ENCODE peak calls at places on chromosomes 6 and 20, in ten cellular contexts. One of them, this sample, is unnamed.

GRCh38 chr6:68233623-68234022 is 401.5 kb upstream of the ADGRB3 start:
- DNase-seq in A549: peak
- DNase-seq in AG04450: no peak
- DNase-seq in K562: no peak
- DNase-seq in stomach: no peak
- DNase-seq in lower lobe of right lung: no peak
- DNase-seq in CD8-positive, alpha-beta T cell: no peak
- DNase-seq in transverse colon: no peak
- DNase-seq in GM06990: no peak
- DNase-seq in cardiac fibroblast: peak
- DNase-seq in this sample: peak

GRCh38 chr20:35737865-35738333 is 4.2 kb downstream of the RBM39 start:
- DNase-seq in AG04450: no peak
- DNase-seq in CD8-positive, alpha-beta T cell: no peak
- DNase-seq in A549: no peak
- DNase-seq in stomach: no peak
- DNase-seq in cardiac fibroblast: no peak
- DNase-seq in GM06990: no peak
- DNase-seq in transverse colon: no peak
- DNase-seq in K562: no peak
- DNase-seq in lower lobe of right lung: no peak
- DNase-seq in this sample: no peak

GRCh38 chr20:49887251-49887827 is 28.0 kb downstream of the SPATA2 start:
- DNase-seq in K562: no peak
- DNase-seq in GM06990: no peak
- DNase-seq in AG04450: no peak
- DNase-seq in transverse colon: no peak
- DNase-seq in stomach: no peak
- DNase-seq in CD8-positive, alpha-beta T cell: no peak
- DNase-seq in A549: no peak
- DNase-seq in lower lobe of right lung: no peak
- DNase-seq in cardiac fibroblast: no peak
- DNase-seq in this sample: no peak

GRCh38 chr6:119129148-119129967 is 50.9 kb upstream of the FAM184A start:
- DNase-seq in cardiac fibroblast: peak
- DNase-seq in GM06990: no peak
- DNase-seq in CD8-positive, alpha-beta T cell: no peak
- DNase-seq in A549: peak
- DNase-seq in K562: peak
- DNase-seq in transverse colon: no peak
- DNase-seq in lower lobe of right lung: no peak
- DNase-seq in AG04450: peak
- DNase-seq in stomach: no peak
- DNase-seq in this sample: peak

GRCh38 chr6:41546475-41546865 is 289 bp downstream of the FOXP4 start:
- DNase-seq in A549: peak
- DNase-seq in CD8-positive, alpha-beta T cell: peak
- DNase-seq in K562: no peak
- DNase-seq in cardiac fibroblast: peak
- DNase-seq in AG04450: no peak
- DNase-seq in stomach: no peak
- DNase-seq in lower lobe of right lung: no peak
- DNase-seq in GM06990: no peak
- DNase-seq in transverse colon: peak
- DNase-seq in this sample: no peak

GRCh38 chr6:78243519-78243918 is 590.7 kb downstream of the MEI4 start:
- DNase-seq in lower lobe of right lung: no peak
- DNase-seq in CD8-positive, alpha-beta T cell: no peak
- DNase-seq in GM06990: no peak
- DNase-seq in A549: no peak
- DNase-seq in K562: no peak
- DNase-seq in cardiac fibroblast: peak
- DNase-seq in AG04450: no peak
- DNase-seq in stomach: no peak
- DNase-seq in transverse colon: no peak
- DNase-seq in this sample: peak

GRCh38 chr20:32909451-32909850 is 50.7 kb downstream of the EFCAB8 start:
- DNase-seq in A549: no peak
- DNase-seq in cardiac fibroblast: no peak
- DNase-seq in lower lobe of right lung: peak
- DNase-seq in transverse colon: no peak
- DNase-seq in stomach: no peak
- DNase-seq in K562: no peak
- DNase-seq in AG04450: no peak
- DNase-seq in CD8-positive, alpha-beta T cell: no peak
- DNase-seq in GM06990: no peak
- DNase-seq in this sample: no peak

GRCh38 chr6:148342146-148343027 is at the start of gene SASH1:
- DNase-seq in GM06990: peak
- DNase-seq in cardiac fibroblast: peak
- DNase-seq in AG04450: peak
- DNase-seq in stomach: peak
- DNase-seq in lower lobe of right lung: peak
- DNase-seq in K562: no peak
- DNase-seq in CD8-positive, alpha-beta T cell: no peak
- DNase-seq in transverse colon: peak
- DNase-seq in A549: peak
- DNase-seq in this sample: peak

GRCh38 chr6:138540468-138540867 is 41.2 kb upstream of the NHSL1 start:
- DNase-seq in GM06990: no peak
- DNase-seq in stomach: no peak
- DNase-seq in CD8-positive, alpha-beta T cell: no peak
- DNase-seq in AG04450: peak
- DNase-seq in lower lobe of right lung: no peak
- DNase-seq in cardiac fibroblast: peak
- DNase-seq in transverse colon: no peak
- DNase-seq in K562: no peak
- DNase-seq in A549: no peak
- DNase-seq in this sample: peak

GRCh38 chr6:138544521-138544920 is 45.2 kb upstream of the NHSL1 start:
- DNase-seq in CD8-positive, alpha-beta T cell: no peak
- DNase-seq in transverse colon: no peak
- DNase-seq in cardiac fibroblast: peak
- DNase-seq in A549: no peak
- DNase-seq in AG04450: no peak
- DNase-seq in GM06990: no peak
- DNase-seq in lower lobe of right lung: no peak
- DNase-seq in stomach: no peak
- DNase-seq in K562: no peak
- DNase-seq in this sample: peak

GRCh38 chr6:138539882-138540281 is 40.6 kb upstream of the NHSL1 start:
- DNase-seq in CD8-positive, alpha-beta T cell: no peak
- DNase-seq in AG04450: no peak
- DNase-seq in A549: no peak
- DNase-seq in cardiac fibroblast: no peak
- DNase-seq in K562: no peak
- DNase-seq in stomach: no peak
- DNase-seq in GM06990: no peak
- DNase-seq in lower lobe of right lung: no peak
- DNase-seq in transverse colon: no peak
- DNase-seq in this sample: no peak

GRCh38 chr6:138543648-138544047 is 44.4 kb upstream of the NHSL1 start:
- DNase-seq in AG04450: no peak
- DNase-seq in A549: no peak
- DNase-seq in transverse colon: no peak
- DNase-seq in cardiac fibroblast: no peak
- DNase-seq in stomach: no peak
- DNase-seq in lower lobe of right lung: no peak
- DNase-seq in GM06990: no peak
- DNase-seq in K562: no peak
- DNase-seq in CD8-positive, alpha-beta T cell: no peak
- DNase-seq in this sample: no peak

DNA sequence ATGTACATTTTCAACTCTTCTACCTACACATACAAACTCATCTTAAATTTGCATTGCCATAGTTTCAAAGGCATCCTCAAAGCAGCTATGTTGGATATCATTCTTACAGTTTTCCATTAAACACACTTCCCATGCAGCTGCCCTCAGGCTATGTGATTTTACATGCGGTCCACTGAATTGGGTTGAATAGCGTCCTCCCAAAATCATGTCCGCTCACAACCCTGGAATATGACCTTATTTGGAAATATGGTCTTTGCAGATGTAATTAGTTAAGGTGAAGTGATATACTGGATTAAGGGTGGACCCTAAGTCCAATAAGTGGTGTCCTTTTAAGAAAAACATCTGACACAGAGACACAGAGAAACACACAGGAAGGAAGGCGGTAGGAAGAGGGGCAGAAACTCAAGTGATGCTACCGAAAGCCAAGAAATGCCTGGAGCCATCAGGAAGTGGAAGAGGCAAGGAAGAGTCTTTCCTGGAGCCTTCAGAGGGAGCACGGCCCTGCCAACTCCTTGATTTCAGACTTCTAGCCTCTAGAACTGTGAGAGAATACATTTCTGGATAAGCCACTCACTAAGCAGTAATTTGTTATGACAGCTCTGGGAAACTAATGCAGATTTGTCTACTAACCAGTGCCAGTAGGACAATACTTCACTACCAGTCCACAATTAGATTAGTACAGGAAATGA is 42.6 kb upstream of the NHSL1 start:
- DNase-seq in stomach: no peak
- DNase-seq in GM06990: no peak
- DNase-seq in lower lobe of right lung: no peak
- DNase-seq in K562: no peak
- DNase-seq in transverse colon: no peak
- DNase-seq in CD8-positive, alpha-beta T cell: no peak
- DNase-seq in cardiac fibroblast: peak
- DNase-seq in A549: no peak
- DNase-seq in AG04450: no peak
- DNase-seq in this sample: peak
- H3K4me3 ChIP-seq in stomach: no peak
- H3K4me3 ChIP-seq in GM06990: no peak
- H3K4me3 ChIP-seq in lower lobe of right lung: no peak
- H3K4me3 ChIP-seq in K562: no peak
- H3K4me3 ChIP-seq in transverse colon: no peak
- H3K4me3 ChIP-seq in CD8-positive, alpha-beta T cell: no peak
- H3K4me3 ChIP-seq in cardiac fibroblast: no peak
- H3K4me3 ChIP-seq in A549: no peak
- H3K4me3 ChIP-seq in AG04450: no peak
- H3K4me3 ChIP-seq in this sample: peak

DNA sequence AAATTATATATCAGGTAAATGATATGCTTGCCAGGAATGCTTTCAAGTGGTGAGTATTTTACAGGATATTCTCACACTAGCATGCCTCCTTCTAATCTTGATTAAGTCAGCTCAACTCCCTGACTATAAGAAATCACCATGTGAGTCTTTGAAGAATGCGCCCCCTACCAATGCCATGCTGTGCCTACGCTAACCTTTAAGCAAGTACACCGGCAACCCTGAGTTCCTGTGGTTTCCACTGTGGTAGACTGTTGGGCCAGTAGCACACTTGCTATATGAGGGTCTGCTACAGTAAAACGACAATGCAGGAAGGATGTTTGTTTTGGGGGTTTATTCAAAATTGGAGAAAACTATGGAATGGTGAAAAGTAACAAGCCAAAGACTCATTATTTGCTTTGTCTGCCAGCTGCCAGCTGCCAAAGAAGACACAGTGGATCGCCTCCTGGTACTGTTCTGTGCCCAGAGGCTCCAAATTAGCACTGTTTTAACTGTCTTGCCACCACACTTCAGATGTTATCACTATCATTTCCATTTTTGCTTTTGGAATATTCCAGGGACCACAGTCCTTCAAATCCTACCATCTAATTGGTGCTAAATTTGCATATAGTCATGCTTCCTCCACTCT is 333.5 kb downstream of the RNGTT start:
- DNase-seq in lower lobe of right lung: no peak
- DNase-seq in AG04450: no peak
- DNase-seq in transverse colon: no peak
- DNase-seq in cardiac fibroblast: no peak
- DNase-seq in stomach: no peak
- DNase-seq in K562: no peak
- DNase-seq in CD8-positive, alpha-beta T cell: no peak
- DNase-seq in GM06990: no peak
- DNase-seq in A549: peak
- DNase-seq in this sample: no peak
- TF ChIP-seq CTCF in lower lobe of right lung: no peak
- TF ChIP-seq CTCF in AG04450: no peak
- TF ChIP-seq CTCF in transverse colon: no peak
- TF ChIP-seq CTCF in cardiac fibroblast: no peak
- TF ChIP-seq CTCF in stomach: no peak
- TF ChIP-seq CTCF in K562: peak
- TF ChIP-seq CTCF in CD8-positive, alpha-beta T cell: no peak
- TF ChIP-seq CTCF in GM06990: no peak
- TF ChIP-seq CTCF in A549: no peak
- TF ChIP-seq CTCF in this sample: no peak

GRCh38 chr20:34014878-34015277 is 21.2 kb downstream of the RALY start:
- DNase-seq in GM06990: no peak
- DNase-seq in transverse colon: no peak
- DNase-seq in lower lobe of right lung: no peak
- DNase-seq in K562: no peak
- DNase-seq in A549: no peak
- DNase-seq in stomach: no peak
- DNase-seq in CD8-positive, alpha-beta T cell: no peak
- DNase-seq in cardiac fibroblast: no peak
- DNase-seq in AG04450: no peak
- DNase-seq in this sample: no peak

GRCh38 chr20:34013532-34013931 is 19.8 kb downstream of the RALY start:
- DNase-seq in GM06990: no peak
- DNase-seq in AG04450: no peak
- DNase-seq in A549: no peak
- DNase-seq in transverse colon: no peak
- DNase-seq in cardiac fibroblast: no peak
- DNase-seq in lower lobe of right lung: no peak
- DNase-seq in CD8-positive, alpha-beta T cell: no peak
- DNase-seq in stomach: no peak
- DNase-seq in K562: no peak
- DNase-seq in this sample: no peak

GRCh38 chr20:34016736-34017135 is 23.0 kb downstream of the RALY start:
- DNase-seq in K562: no peak
- DNase-seq in A549: no peak
- DNase-seq in stomach: no peak
- DNase-seq in lower lobe of right lung: no peak
- DNase-seq in CD8-positive, alpha-beta T cell: no peak
- DNase-seq in AG04450: no peak
- DNase-seq in GM06990: no peak
- DNase-seq in transverse colon: no peak
- DNase-seq in cardiac fibroblast: no peak
- DNase-seq in this sample: no peak

GRCh38 chr20:34017610-34018009 is 23.9 kb downstream of the RALY start:
- DNase-seq in K562: no peak
- DNase-seq in AG04450: peak
- DNase-seq in GM06990: no peak
- DNase-seq in CD8-positive, alpha-beta T cell: no peak
- DNase-seq in stomach: no peak
- DNase-seq in lower lobe of right lung: no peak
- DNase-seq in cardiac fibroblast: peak
- DNase-seq in transverse colon: no peak
- DNase-seq in A549: no peak
- DNase-seq in this sample: peak

DNA sequence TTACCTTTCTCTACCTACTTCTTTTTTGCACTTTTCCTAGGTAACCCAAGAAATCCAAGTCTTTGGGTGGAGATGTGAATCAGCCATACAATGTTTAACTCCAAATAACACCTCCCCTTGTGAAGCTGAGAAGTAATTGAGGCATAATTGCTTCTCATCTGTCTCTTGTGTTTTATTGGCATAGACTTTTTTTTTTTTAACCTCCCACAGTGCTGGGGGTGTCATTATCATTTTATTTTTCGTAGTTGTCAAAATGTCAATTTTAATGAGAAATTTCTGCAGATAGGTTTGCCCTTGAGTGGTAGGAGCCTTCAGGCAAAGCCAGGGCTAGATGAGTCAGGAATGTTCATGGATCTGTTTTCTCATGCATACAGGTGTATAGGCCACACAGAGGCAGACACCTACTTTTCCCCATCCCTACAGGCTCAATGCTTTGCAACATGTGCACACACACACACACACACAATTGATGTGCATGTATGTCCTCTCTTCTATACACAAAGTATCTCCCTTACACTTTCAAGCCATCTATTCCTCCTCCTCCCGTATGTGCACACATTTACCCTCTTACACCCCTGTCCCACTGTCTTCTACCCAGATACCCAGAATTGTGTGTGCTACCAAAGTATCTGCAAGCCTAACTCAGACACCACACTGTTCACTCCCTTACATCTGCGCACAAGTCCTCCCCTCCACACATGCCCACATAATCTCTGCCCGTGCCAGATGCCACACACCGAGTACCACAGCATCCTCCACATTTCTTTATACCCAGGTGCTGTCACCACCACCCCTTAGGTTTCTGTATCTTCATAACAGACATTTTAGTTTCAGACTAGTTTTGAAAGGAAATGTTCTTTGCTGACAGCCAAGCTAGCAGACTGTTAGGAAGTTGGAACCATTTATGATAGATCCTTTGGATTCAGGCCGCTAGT is 22.0 kb downstream of the RALY start:
- DNase-seq in lower lobe of right lung: no peak
- DNase-seq in stomach: no peak
- DNase-seq in cardiac fibroblast: no peak
- DNase-seq in GM06990: no peak
- DNase-seq in transverse colon: no peak
- DNase-seq in K562: no peak
- DNase-seq in CD8-positive, alpha-beta T cell: no peak
- DNase-seq in A549: no peak
- DNase-seq in AG04450: no peak
- DNase-seq in this sample: no peak
- H3K4me3 ChIP-seq in lower lobe of right lung: no peak
- H3K4me3 ChIP-seq in stomach: no peak
- H3K4me3 ChIP-seq in cardiac fibroblast: no peak
- H3K4me3 ChIP-seq in GM06990: no peak
- H3K4me3 ChIP-seq in transverse colon: no peak
- H3K4me3 ChIP-seq in K562: no peak
- H3K4me3 ChIP-seq in CD8-positive, alpha-beta T cell: no peak
- H3K4me3 ChIP-seq in A549: no peak
- H3K4me3 ChIP-seq in AG04450: no peak
- H3K4me3 ChIP-seq in this sample: no peak

DNA sequence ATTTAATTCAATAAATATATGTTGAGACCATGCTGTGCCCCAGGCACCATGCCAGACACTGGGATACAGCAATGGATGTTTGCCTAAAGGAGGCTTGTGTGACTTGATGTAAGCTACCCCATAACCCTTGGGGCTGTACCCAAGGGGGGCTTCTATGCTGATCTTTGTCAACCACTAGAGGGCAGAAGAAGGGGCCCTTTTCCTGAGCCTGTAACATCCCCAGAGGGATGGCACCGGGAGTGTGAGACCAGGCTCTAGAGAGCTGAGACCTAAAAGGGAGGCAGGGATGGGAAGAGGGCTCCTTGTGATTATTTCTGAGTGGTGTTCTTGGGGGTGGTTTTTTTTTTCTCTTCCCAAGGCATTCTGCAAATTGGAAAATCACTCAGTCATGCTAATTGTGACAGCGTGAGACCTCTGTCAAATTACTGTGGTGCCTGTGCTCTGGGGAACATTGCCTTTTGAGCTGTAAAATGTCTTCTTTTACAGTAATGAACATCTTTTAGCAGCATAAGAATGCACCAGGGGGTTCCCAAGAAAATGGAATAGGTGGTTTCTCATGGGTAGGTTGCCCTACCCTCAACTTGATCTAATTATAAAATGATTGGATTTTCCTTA is 138.8 kb upstream of the SLC24A3 start:
- DNase-seq in A549: no peak
- DNase-seq in AG04450: no peak
- DNase-seq in CD8-positive, alpha-beta T cell: no peak
- DNase-seq in lower lobe of right lung: no peak
- DNase-seq in K562: peak
- DNase-seq in cardiac fibroblast: peak
- DNase-seq in GM06990: peak
- DNase-seq in stomach: no peak
- DNase-seq in transverse colon: no peak
- DNase-seq in this sample: no peak
- TF ChIP-seq CTCF in A549: peak
- TF ChIP-seq CTCF in AG04450: no peak
- TF ChIP-seq CTCF in CD8-positive, alpha-beta T cell: no peak
- TF ChIP-seq CTCF in lower lobe of right lung: peak
- TF ChIP-seq CTCF in K562: peak
- TF ChIP-seq CTCF in cardiac fibroblast: peak
- TF ChIP-seq CTCF in GM06990: peak
- TF ChIP-seq CTCF in stomach: no peak
- TF ChIP-seq CTCF in transverse colon: peak
- TF ChIP-seq CTCF in this sample: no peak

This sample was measured in fibroblast of pulmonary artery.